ENCODE peak calls at places on chromosomes 4 and X, in seven cellular contexts. P is body of pancreas; G is mesenchymal stem cell; X is uterus; M is stomach; E is mesendoderm; B is CD8-positive, alpha-beta T cell. J is an unnamed sample.

GRCh38 chrX:39577206-39577605 is 520.6 kb downstream of the BCOR start:
- DNase-seq in P (no peak), M (no peak), B (no peak), E (no peak), G (peak; percentile 39), X (no peak), J (no peak)

GRCh38 chr4:166169111-166169510 is 296.1 kb downstream of the TLL1 start:
- DNase-seq in G (peak; percentile 37), P (no peak), E (peak; percentile 30), B (no peak), M (no peak), X (no peak), J (peak; percentile 4)

GRCh38 chr4:66562276-66562806 is 892.1 kb upstream of the EPHA5 start:
- DNase-seq in G (no peak), B (no peak), M (no peak), E (no peak), X (no peak), P (no peak), J (no peak)

GRCh38 chr4:83369825-83370639 is 35.4 kb upstream of the HPSE start:
- DNase-seq in E (peak; percentile 21), P (no peak), B (no peak), X (no peak), M (no peak), G (peak; percentile 48), J (no peak)

GRCh38 chr4:93870876-93871458 is 42.4 kb downstream of the ATOH1 start:
- DNase-seq in B (no peak), G (no peak), E (no peak), X (no peak), M (no peak), P (no peak), J (peak; percentile 96)

GRCh38 chrX:24148535-24149345 is 789 bp upstream of the ZFX start:
- DNase-seq in G (peak; percentile 60), X (peak; percentile 66), P (peak; percentile 21), E (peak; percentile 29), B (peak; percentile 6), M (no peak), J (no peak)

GRCh38 chrX:38806054-38806389 is 4.8 kb downstream of the MID1IP1 start:
- DNase-seq in B (no peak), X (no peak), E (no peak), M (no peak), P (no peak), G (no peak), J (no peak)

GRCh38 chr4:10694826-10695209 is 10.2 kb upstream of the CLNK start:
- DNase-seq in E (no peak), G (no peak), M (no peak), X (no peak), B (no peak), P (no peak), J (peak; percentile 32)

GRCh38 chr4:1010522-1011021 is 854 bp upstream of the FGFRL1 start:
- DNase-seq in P (peak; percentile 59), B (peak; percentile 59), E (peak; percentile 59), X (peak; percentile 73), G (peak; percentile 93), M (peak; percentile 63), J (peak; percentile 78)

GRCh38 chrX:57929373-57929772 is 19.1 kb upstream of the ZXDA start:
- DNase-seq in B (no peak), X (no peak), P (no peak), M (no peak), G (peak; percentile 0), E (peak; percentile 38), J (peak; percentile 2)

GRCh38 chr4:6362896-6363295 is 93.2 kb downstream of the WFS1 start:
- DNase-seq in G (peak; percentile 15), E (peak; percentile 76), M (no peak), B (no peak), X (no peak), P (no peak), J (peak; percentile 5)

GRCh38 chr4:41209187-41209586 is 5.2 kb downstream of the APBB2 start:
- DNase-seq in M (peak; percentile 65), P (peak; percentile 26), E (peak; percentile 62), X (no peak), B (no peak), G (no peak), J (peak; percentile 89)

GRCh38 chrX:155577682-155578081 is 35.1 kb downstream of the TMLHE start:
- DNase-seq in B (no peak), P (no peak), E (peak; percentile 18), G (no peak), M (no peak), X (no peak), J (no peak)

GRCh38 chrX:68402094-68402493 is 31.2 kb downstream of the OPHN1 start:
- DNase-seq in X (no peak), M (no peak), E (no peak), P (no peak), B (no peak), G (no peak), J (no peak)

GRCh38 chr4:57443308-57444243 is 333.4 kb upstream of the IGFBP7 start:
- DNase-seq in G (no peak), B (no peak), X (no peak), P (peak; percentile 77), E (no peak), M (peak; percentile 44), J (no peak)

GRCh38 chr4:149825336-149825735 is 9.7 kb upstream of the IQCM start:
- DNase-seq in M (no peak), X (no peak), B (no peak), G (no peak), P (no peak), E (no peak), J (no peak)

GRCh38 chr4:111717916-111718315 is 427.3 kb upstream of the FAM241A start:
- DNase-seq in X (peak; percentile 22), B (no peak), P (no peak), E (no peak), M (no peak), G (no peak), J (no peak)

GRCh38 chr4:111849726-111850284 is 295.4 kb upstream of the FAM241A start:
- DNase-seq in B (no peak), G (peak; percentile 42), X (no peak), M (no peak), E (no peak), P (no peak), J (no peak)

GRCh38 chrX:1483843-1484637 is 31.3 kb upstream of the ASMTL start:
- DNase-seq in X (no peak), P (no peak), G (no peak), E (no peak), B (no peak), M (no peak), J (no peak)

GRCh38 chr4:104743141-104743748 is 248.6 kb upstream of the CXXC4 start:
- DNase-seq in B (no peak), E (no peak), P (no peak), X (no peak), M (no peak), G (no peak), J (no peak)

GRCh38 chr4:177479063-177479462 is 36.8 kb upstream of the AGA start:
- DNase-seq in G (no peak), P (no peak), M (no peak), E (no peak), X (no peak), B (no peak), J (no peak)

GRCh38 chr4:11376146-11376545 is 52.5 kb downstream of the HS3ST1 start:
- DNase-seq in M (no peak), G (no peak), P (no peak), B (no peak), E (peak; percentile 10), X (no peak), J (no peak)

GRCh38 chrX:70452143-70452733 is 7.6 kb downstream of the DLG3 start:
- DNase-seq in G (peak; percentile 46), E (peak; percentile 64), M (peak; percentile 64), B (peak; percentile 42), P (peak; percentile 62), X (peak; percentile 57), J (peak; percentile 60)
- H3K27ac ChIP-seq in G (no peak overlapping the region), E (peak overlapping the region; percentile 31), M (peak overlapping the region; percentile 80), B (peak overlapping the region; percentile 30), P (peak overlapping the region; percentile 96), X (peak overlapping the region; percentile 70), J (peak overlapping the region; percentile 79)

DNA sequence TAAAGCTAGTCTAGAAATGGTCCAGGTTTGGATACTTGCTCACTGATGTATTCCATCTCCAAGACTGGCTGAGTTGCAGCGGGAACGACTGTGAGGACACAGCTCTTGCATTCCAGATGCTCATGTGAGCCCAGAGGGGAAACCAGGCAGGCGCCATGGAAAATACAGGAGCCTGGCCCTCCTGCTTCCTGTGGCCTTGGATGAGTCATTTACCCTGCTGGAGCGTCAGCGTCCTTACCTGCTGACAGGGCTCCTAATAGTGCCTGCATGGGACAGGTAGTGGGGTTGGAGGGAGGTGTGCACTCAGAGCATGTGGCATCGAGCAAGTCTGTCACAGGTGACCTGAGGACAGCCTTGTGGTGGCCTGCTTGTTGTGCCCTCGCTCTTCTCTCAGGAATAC is 69.4 kb downstream of the NSG1 start:
- DNase-seq in B (no peak), X (no peak), G (peak; percentile 33), P (no peak), M (no peak), E (peak; percentile 72), J (no peak)
- H3K4me1 ChIP-seq in B (no peaks in the 10 kb centered on the region), X (no peaks in the 10 kb centered on the region), G (peaks cover 11% of the 10 kb centered on the region), P (no peaks in the 10 kb centered on the region), M (no peaks in the 10 kb centered on the region), E (no peaks in the 10 kb centered on the region), J (no peaks in the 10 kb centered on the region)

GRCh38 chr4:139511320-139511719 is 44.7 kb downstream of the SETD7 start:
- DNase-seq in E (peak; percentile 24), B (no peak), P (no peak), M (no peak), G (no peak), X (no peak), J (no peak)

GRCh38 chr4:139503622-139504166 is 49.8 kb downstream of the RAB33B start:
- DNase-seq in E (no peak), G (no peak), P (no peak), X (no peak), B (no peak), M (no peak), J (no peak)

GRCh38 chr4:139506774-139507173 is 49.2 kb downstream of the SETD7 start:
- DNase-seq in G (no peak), X (no peak), B (no peak), M (no peak), P (no peak), E (no peak), J (no peak)

GRCh38 chr4:139509727-139510410 is 46.1 kb downstream of the SETD7 start:
- DNase-seq in B (no peak), M (peak; percentile 27), P (peak; percentile 27), X (no peak), G (no peak), E (peak; percentile 68), J (peak; percentile 56)

GRCh38 chr4:139508581-139509237 is 47.3 kb downstream of the SETD7 start:
- DNase-seq in G (no peak), P (no peak), B (no peak), X (no peak), E (no peak), M (no peak), J (no peak)
- H3K27ac ChIP-seq in G (no peak overlapping the region), P (no peak overlapping the region), B (no peak overlapping the region), X (no peak overlapping the region), E (no peak overlapping the region), M (no peak overlapping the region), J (no peak overlapping the region)

DNA sequence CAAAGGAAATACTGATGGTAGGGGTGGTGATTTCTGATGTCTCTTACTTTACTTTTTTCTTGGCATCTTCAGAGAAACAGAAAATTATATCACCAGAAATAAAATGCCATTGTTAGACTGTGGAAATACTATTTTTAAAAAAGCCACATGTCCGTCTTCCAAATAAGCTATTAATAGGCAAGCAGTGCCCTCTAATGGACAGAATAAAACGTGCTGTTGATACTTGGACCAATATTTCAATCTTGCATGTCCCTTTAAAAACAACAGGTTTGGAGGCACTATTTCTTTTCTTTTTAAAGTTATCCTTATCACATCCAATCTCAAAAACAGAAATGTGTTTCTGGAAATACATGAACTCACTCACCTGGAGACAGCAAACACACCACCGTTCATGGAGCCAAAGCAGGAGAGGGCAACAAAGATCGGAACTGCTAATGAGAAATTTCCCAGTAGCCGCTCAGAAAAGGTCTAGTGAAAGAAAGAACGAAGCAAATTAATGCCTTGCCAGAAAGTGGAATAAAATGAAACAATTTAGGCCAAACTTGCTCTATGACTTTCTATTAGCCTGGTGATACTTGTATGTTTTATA is 59.2 kb downstream of the SLC7A11 start:
- DNase-seq in X (no peak), B (no peak), E (peak; percentile 42), G (peak; percentile 72), M (no peak), P (no peak), J (peak; percentile 63)
- H3K4me1 ChIP-seq in X (peaks cover 3% of the 10 kb centered on the region), B (no peaks in the 10 kb centered on the region), E (peaks cover 5% of the 10 kb centered on the region), G (no peaks in the 10 kb centered on the region), M (no peaks in the 10 kb centered on the region), P (no peaks in the 10 kb centered on the region), J (no peaks in the 10 kb centered on the region)